ENCODE peak calls at places on chromosomes 13 and 19, in eight cellular contexts. Z is keratinocyte, C is Peyer's patch, H is endothelial cell of umbilical vein, L is HAP-1, K is tibial nerve, U is fibroblast of the aortic adventitia, S is iPS DF 6.9. W is an unnamed sample.

GRCh38 chr13:96431044-96431581 is 341.2 kb downstream of the HS6ST3 start:
- DNase-seq in L (no peak), C (no peak), U (no peak), K (no peak), S (peak), Z (no peak), H (no peak), W (no peak)

GRCh38 chr13:40682449-40683240 is 16.2 kb upstream of the FOXO1 start:
- DNase-seq in U (peak), L (peak), S (no peak), K (no peak), C (no peak), Z (no peak), H (peak), W (no peak)

GRCh38 chr13:84588023-84588422 is 705.7 kb upstream of the SLITRK1 start:
- DNase-seq in H (no peak), U (no peak), C (no peak), K (no peak), L (no peak), Z (no peak), S (no peak), W (no peak)

GRCh38 chr13:58165617-58166016 is 534.1 kb downstream of the PCDH17 start:
- DNase-seq in L (no peak), S (no peak), U (no peak), H (no peak), K (no peak), C (no peak), Z (no peak), W (no peak)

GRCh38 chr13:76225815-76226489 is 589.8 kb downstream of the LMO7 start:
- DNase-seq in L (no peak), K (no peak), C (no peak), Z (no peak), U (peak), H (no peak), S (no peak), W (peak)

GRCh38 chr13:99383511-99383921 is 76.3 kb upstream of the GPR183 start:
- DNase-seq in S (no peak), U (no peak), Z (no peak), C (no peak), L (no peak), H (no peak), K (no peak), W (no peak)

GRCh38 chr13:49553888-49554287 is 31.5 kb downstream of the RCBTB1 start:
- DNase-seq in L (no peak), H (no peak), K (no peak), S (no peak), Z (no peak), C (no peak), U (no peak), W (no peak)

GRCh38 chr13:97125051-97125809 is 96.9 kb upstream of the MBNL2 start:
- DNase-seq in Z (peak), S (no peak), U (peak), L (peak), C (peak), H (no peak), K (peak), W (peak)

GRCh38 chr13:32423592-32423991 is 4.3 kb downstream of the N4BP2L1 start:
- DNase-seq in L (no peak), Z (no peak), K (no peak), S (no peak), C (no peak), U (no peak), H (no peak), W (no peak)

GRCh38 chr19:1277061-1277460 is 1.7 kb downstream of the FAM174C start:
- DNase-seq in Z (no peak), K (no peak), L (no peak), S (no peak), U (no peak), H (no peak), C (no peak), W (no peak)

GRCh38 chr13:112968380-112968909 is 569 bp upstream of the MCF2L start:
- DNase-seq in L (no peak), Z (no peak), U (no peak), K (no peak), H (no peak), S (no peak), C (peak), W (peak)

GRCh38 chr13:98513837-98514236 is 63.1 kb downstream of the STK24 start:
- DNase-seq in C (no peak), S (no peak), Z (no peak), H (no peak), L (no peak), K (no peak), U (no peak), W (no peak)

GRCh38 chr19:55687281-55688172 is 12.5 kb downstream of the EPN1 start:
- DNase-seq in L (no peak), U (no peak), C (peak), K (no peak), S (no peak), Z (no peak), H (no peak), W (peak)

GRCh38 chr13:70849267-70849666 is 741.0 kb upstream of the KLHL1 start:
- DNase-seq in S (no peak), H (no peak), U (no peak), K (no peak), Z (no peak), L (no peak), C (no peak), W (no peak)

GRCh38 chr13:101453784-101454201 is 1.3 kb downstream of the ITGBL1 start:
- DNase-seq in H (peak), K (no peak), U (no peak), S (no peak), Z (no peak), C (no peak), L (no peak), W (no peak)

GRCh38 chr13:26663801-26664200 is 96.8 kb downstream of the GPR12 start:
- DNase-seq in U (no peak), S (no peak), C (no peak), Z (no peak), K (no peak), L (no peak), H (peak), W (no peak)

GRCh38 chr19:1250374-1251232 is 2.2 kb downstream of the MIDN start:
- DNase-seq in H (peak), L (peak), S (no peak), K (no peak), Z (no peak), U (peak), C (peak), W (no peak)

GRCh38 chr13:33740134-33740538 is 77.8 kb upstream of the RFC3 start:
- DNase-seq in L (peak), S (no peak), C (no peak), H (peak), U (peak), K (no peak), Z (no peak), W (no peak)

GRCh38 chr19:5452594-5453565 is 2.3 kb upstream of the ZNRF4 start:
- DNase-seq in K (no peak), C (no peak), U (no peak), S (no peak), H (no peak), L (no peak), Z (no peak), W (no peak)

GRCh38 chr13:113726961-113727411 is 32.0 kb upstream of the TMEM255B start:
- DNase-seq in H (no peak), U (peak), S (no peak), K (no peak), Z (no peak), C (no peak), L (no peak), W (peak)

GRCh38 chr19:6127716-6128335 is 7.6 kb upstream of the ACSBG2 start:
- DNase-seq in Z (no peak), C (no peak), S (no peak), L (no peak), K (no peak), U (no peak), H (no peak), W (no peak)

GRCh38 chr19:16628984-16629691 is 1.1 kb upstream of the MED26 start:
- DNase-seq in Z (no peak), K (peak), S (no peak), H (peak), L (no peak), U (peak), C (peak), W (peak)

GRCh38 chr13:96075953-96076543 is 13.9 kb upstream of the HS6ST3 start:
- DNase-seq in U (peak), C (no peak), L (peak), K (no peak), H (peak), S (no peak), Z (no peak), W (no peak)

GRCh38 chr19:6590458-6591319 is at the start of gene CD70:
- DNase-seq in K (no peak), S (no peak), U (no peak), H (no peak), Z (no peak), C (peak), L (peak), W (no peak)

DNA sequence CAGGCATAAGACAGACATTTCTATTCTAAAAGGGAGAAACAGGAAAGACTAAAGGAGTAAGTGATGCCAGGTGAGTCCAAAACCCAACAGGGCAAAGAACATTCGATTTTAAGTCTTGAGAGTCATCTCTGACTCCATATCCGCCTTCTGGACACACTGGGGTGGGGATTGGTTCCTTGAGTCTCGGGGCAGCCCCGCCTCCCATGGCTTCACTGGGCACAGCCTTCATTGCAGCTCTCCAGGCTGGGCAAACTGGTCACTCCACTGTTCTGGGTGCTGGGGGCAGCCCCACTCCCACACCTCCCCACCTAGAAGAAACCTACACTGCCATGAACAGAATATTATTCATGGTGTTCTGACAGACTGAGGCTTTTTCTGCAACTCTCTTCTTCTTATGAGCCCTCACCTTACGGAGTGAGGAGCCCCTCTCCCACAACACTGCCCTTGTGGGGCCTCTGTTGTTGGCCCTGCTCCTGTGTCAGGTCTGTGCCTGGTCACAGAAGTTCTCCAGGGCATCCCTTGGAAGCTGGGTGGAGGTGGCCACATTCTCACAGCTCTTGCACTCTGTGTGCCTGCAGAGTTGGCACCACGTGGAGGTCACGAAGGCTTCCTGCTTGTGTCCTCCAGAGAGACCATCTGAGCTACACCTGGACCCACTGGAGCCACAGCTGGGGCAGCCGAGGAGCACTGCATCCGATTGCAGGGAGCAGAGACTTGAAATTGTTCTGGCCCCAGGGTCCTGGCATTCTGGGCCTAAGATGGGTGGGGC is 95.4 kb downstream of the COL4A2 start:
- DNase-seq in Z (no peak), S (no peak), U (no peak), H (no peak), K (no peak), L (no peak), C (no peak), W (no peak)
- H3K4me3 ChIP-seq in Z (no peak), S (no peak), U (no peak), H (no peak), K (no peak), L (no peak), C (no peak), W (no peak)

GRCh38 chr19:41327076-41327475 is 17.1 kb downstream of the CCDC97 start:
- DNase-seq in Z (no peak), L (no peak), K (no peak), C (no peak), S (no peak), H (no peak), U (no peak), W (no peak)
- H3K4me3 ChIP-seq in Z (peak), L (no peak), K (peak), C (peak), S (no peak), H (peak), U (no peak), W (peak)

DNA sequence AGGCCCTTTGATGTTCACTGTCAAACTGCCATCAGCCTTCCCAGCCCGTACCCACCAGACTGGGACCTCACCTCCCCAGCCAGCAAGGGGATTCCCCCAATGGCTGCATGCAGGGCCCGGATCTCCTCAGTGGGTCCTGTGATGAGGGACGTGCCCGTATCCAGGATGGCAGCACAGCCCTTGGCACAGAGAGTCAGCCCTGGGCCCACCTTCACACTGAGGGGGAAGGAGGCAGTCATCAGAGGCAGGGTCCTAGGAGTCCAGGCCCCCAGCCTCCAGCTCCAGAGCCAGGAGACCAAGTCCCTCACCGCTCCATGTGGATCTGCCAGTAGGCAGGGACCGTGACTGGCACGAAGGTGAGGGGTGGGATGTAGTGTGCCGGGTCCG is 6.0 kb downstream of the NAPSA start:
- DNase-seq in Z (no peak), L (no peak), U (no peak), C (no peak), S (no peak), K (no peak), H (no peak), W (no peak)
- H3K4me3 ChIP-seq in Z (no peak), L (no peak), U (no peak), C (no peak), S (no peak), K (no peak), H (no peak), W (no peak)

GRCh38 chr19:13861714-13862531 is 15.0 kb upstream of the NANOS3 start:
- DNase-seq in Z (no peak), L (peak), K (peak), U (peak), H (peak), S (no peak), C (peak), W (peak)
- H3K4me3 ChIP-seq in Z (peak), L (peak), K (peak), U (peak), H (peak), S (peak), C (peak), W (peak)

GRCh38 chr19:19679176-19680073 is 10.8 kb downstream of the ZNF101 start:
- DNase-seq in C (no peak), U (no peak), L (no peak), S (no peak), H (no peak), K (no peak), Z (no peak), W (no peak)
- H3K4me3 ChIP-seq in C (no peak), U (no peak), L (no peak), S (no peak), H (no peak), K (no peak), Z (no peak), W (no peak)